ENCODE peak calls at places on chromosomes 1 and 21, in ten cellular contexts. F, T, A, Z, I, V, P, H, B and Q are unnamed samples.

GRCh38 chr1:182869241-182869666 is 30.1 kb downstream of the DHX9 start:
- DNase-seq in F (peak; percentile 7), T (no peak), A (peak; percentile 66), Z (peak; percentile 71), I (no peak), V (no peak), P (no peak), H (no peak), B (no peak), Q (no peak)

GRCh38 chr1:4362314-4363044 is 291.9 kb upstream of the AJAP1 start:
- DNase-seq in F (no peak), T (no peak), A (no peak), Z (no peak), I (no peak), V (no peak), P (no peak), H (no peak), B (no peak), Q (peak; percentile 54)

GRCh38 chr1:160985723-160986122 is 31.1 kb upstream of the ITLN2 start:
- DNase-seq in F (no peak), T (no peak), A (no peak), Z (no peak), I (no peak), V (no peak), P (no peak), H (no peak), B (no peak), Q (no peak)

GRCh38 chr21:37079211-37079824 is 6.3 kb downstream of the TTC3 start:
- DNase-seq in F (no peak), T (no peak), A (no peak), Z (no peak), I (no peak), V (no peak), P (no peak), H (no peak), B (no peak), Q (no peak)

GRCh38 chr1:109255097-109255651 is 5.8 kb downstream of the CELSR2 start:
- DNase-seq in F (no peak), T (no peak), A (no peak), Z (no peak), I (no peak), V (no peak), P (peak; percentile 8), H (no peak), B (no peak), Q (no peak)

GRCh38 chr1:209648931-209649776 is 3.1 kb downstream of the LAMB3 start:
- DNase-seq in F (peak; percentile 70), T (no peak), A (no peak), Z (no peak), I (peak; percentile 66), V (no peak), P (peak; percentile 92), H (peak; percentile 97), B (peak; percentile 83), Q (no peak)

GRCh38 chr1:43520100-43520828 is 10.4 kb upstream of the PTPRF start:
- DNase-seq in F (no peak), T (no peak), A (no peak), Z (no peak), I (no peak), V (no peak), P (no peak), H (no peak), B (no peak), Q (peak; percentile 68)

GRCh38 chr1:200302192-200302892 is 107.5 kb downstream of the ZNF281 start:
- DNase-seq in F (peak; percentile 53), T (no peak), A (peak; percentile 57), Z (peak; percentile 85), I (peak; percentile 32), V (no peak), P (peak; percentile 40), H (peak; percentile 48), B (no peak), Q (no peak)

GRCh38 chr1:112743174-112744018 is 28.3 kb upstream of the PPM1J start:
- DNase-seq in F (no peak), T (no peak), A (peak; percentile 54), Z (no peak), I (no peak), V (no peak), P (peak; percentile 42), H (peak; percentile 15), B (no peak), Q (no peak)

GRCh38 chr21:45537746-45538291 is 4.4 kb downstream of the SLC19A1 start:
- DNase-seq in F (no peak), T (no peak), A (peak; percentile 31), Z (peak; percentile 39), I (no peak), V (peak; percentile 8), P (no peak), H (no peak), B (no peak), Q (no peak)

GRCh38 chr1:178006043-178006442 is 36.2 kb upstream of the SEC16B start:
- DNase-seq in F (no peak), T (no peak), A (no peak), Z (no peak), I (no peak), V (no peak), P (no peak), H (no peak), B (no peak), Q (no peak)

GRCh38 chr1:115768549-115768948 is at the start of gene CASQ2:
- DNase-seq in F (no peak), T (no peak), A (no peak), Z (no peak), I (no peak), V (no peak), P (no peak), H (no peak), B (no peak), Q (no peak)

GRCh38 chr1:113745425-113745824 is 13.9 kb downstream of the PHTF1 start:
- DNase-seq in F (no peak), T (no peak), A (no peak), Z (no peak), I (no peak), V (no peak), P (no peak), H (no peak), B (no peak), Q (peak; percentile 20)

GRCh38 chr1:59367269-59368006 is 70.5 kb downstream of the FGGY start:
- DNase-seq in F (peak; percentile 58), T (no peak), A (no peak), Z (no peak), I (peak; percentile 34), V (no peak), P (peak; percentile 98), H (peak; percentile 97), B (peak; percentile 85), Q (peak; percentile 48)

GRCh38 chr21:46297311-46298082 is 11.4 kb downstream of the YBEY start:
- DNase-seq in F (no peak), T (no peak), A (no peak), Z (no peak), I (no peak), V (no peak), P (peak; percentile 61), H (no peak), B (no peak), Q (no peak)

GRCh38 chr1:18965206-18966173 is 9.0 kb upstream of the IFFO2 start:
- DNase-seq in F (no peak), T (no peak), A (peak; percentile 98), Z (no peak), I (peak; percentile 46), V (no peak), P (peak; percentile 34), H (no peak), B (peak; percentile 61), Q (no peak)

GRCh38 chr1:55302972-55303371 is 87.8 kb upstream of the USP24 start:
- DNase-seq in F (no peak), T (no peak), A (no peak), Z (no peak), I (no peak), V (no peak), P (no peak), H (no peak), B (no peak), Q (no peak)

GRCh38 chr1:3135746-3136455 is 66.9 kb downstream of the PRDM16 start:
- DNase-seq in F (no peak), T (no peak), A (no peak), Z (no peak), I (no peak), V (no peak), P (no peak), H (no peak), B (no peak), Q (no peak)

GRCh38 chr1:172777767-172778166 is 118.9 kb downstream of the FASLG start:
- DNase-seq in F (no peak), T (no peak), A (no peak), Z (no peak), I (no peak), V (no peak), P (no peak), H (no peak), B (no peak), Q (no peak)